ENCODE peak calls at places on chromosome 13, in nine cellular contexts. One of them, this sample, is unnamed.

GRCh38 chr13:89846890-89847585 is 1500.4 kb upstream of the MIR17HG start:
- DNase-seq in cardiac muscle cell: no peak
- DNase-seq in endothelial cell: no peak
- DNase-seq in ascending aorta: no peak
- DNase-seq in AG04450: no peak
- DNase-seq in breast epithelium: no peak
- DNase-seq in nephron progenitor cell: no peak
- DNase-seq in B cell: no peak
- DNase-seq in transverse colon: no peak
- DNase-seq in this sample: no peak

GRCh38 chr13:27446986-27447583 is 3.3 kb downstream of the MTIF3 start:
- DNase-seq in B cell: peak; percentile 80
- DNase-seq in transverse colon: peak; percentile 30
- DNase-seq in cardiac muscle cell: no peak
- DNase-seq in breast epithelium: no peak
- DNase-seq in AG04450: no peak
- DNase-seq in nephron progenitor cell: no peak
- DNase-seq in ascending aorta: no peak
- DNase-seq in endothelial cell: no peak
- DNase-seq in this sample: no peak

GRCh38 chr13:26468203-26468602 is 89.3 kb upstream of the WASF3 start:
- DNase-seq in B cell: no peak
- DNase-seq in ascending aorta: no peak
- DNase-seq in breast epithelium: no peak
- DNase-seq in transverse colon: no peak
- DNase-seq in nephron progenitor cell: no peak
- DNase-seq in cardiac muscle cell: no peak
- DNase-seq in AG04450: no peak
- DNase-seq in endothelial cell: no peak
- DNase-seq in this sample: peak; percentile 64

GRCh38 chr13:80131204-80131603 is 209.7 kb downstream of the SPRY2 start:
- DNase-seq in transverse colon: peak; percentile 81
- DNase-seq in AG04450: no peak
- DNase-seq in endothelial cell: peak; percentile 54
- DNase-seq in B cell: no peak
- DNase-seq in cardiac muscle cell: peak; percentile 86
- DNase-seq in breast epithelium: no peak
- DNase-seq in nephron progenitor cell: peak; percentile 77
- DNase-seq in ascending aorta: no peak
- DNase-seq in this sample: no peak

GRCh38 chr13:95099541-95099940 is 201.7 kb downstream of the ABCC4 start:
- DNase-seq in B cell: no peak
- DNase-seq in nephron progenitor cell: no peak
- DNase-seq in endothelial cell: no peak
- DNase-seq in transverse colon: no peak
- DNase-seq in cardiac muscle cell: no peak
- DNase-seq in AG04450: no peak
- DNase-seq in breast epithelium: no peak
- DNase-seq in ascending aorta: no peak
- DNase-seq in this sample: no peak

GRCh38 chr13:48818495-48818961 is 157.2 kb upstream of the FNDC3A start:
- DNase-seq in cardiac muscle cell: no peak
- DNase-seq in transverse colon: no peak
- DNase-seq in nephron progenitor cell: peak; percentile 9
- DNase-seq in endothelial cell: no peak
- DNase-seq in B cell: no peak
- DNase-seq in AG04450: peak; percentile 90
- DNase-seq in ascending aorta: no peak
- DNase-seq in breast epithelium: no peak
- DNase-seq in this sample: no peak

GRCh38 chr13:100848304-100848703 is 173.7 kb upstream of the TMTC4 start:
- DNase-seq in breast epithelium: no peak
- DNase-seq in cardiac muscle cell: no peak
- DNase-seq in AG04450: no peak
- DNase-seq in endothelial cell: no peak
- DNase-seq in transverse colon: no peak
- DNase-seq in ascending aorta: no peak
- DNase-seq in B cell: no peak
- DNase-seq in nephron progenitor cell: no peak
- DNase-seq in this sample: no peak

GRCh38 chr13:59490651-59491050 is 673.1 kb downstream of the DIAPH3 start:
- DNase-seq in endothelial cell: no peak
- DNase-seq in nephron progenitor cell: no peak
- DNase-seq in transverse colon: no peak
- DNase-seq in AG04450: no peak
- DNase-seq in B cell: no peak
- DNase-seq in breast epithelium: no peak
- DNase-seq in ascending aorta: no peak
- DNase-seq in cardiac muscle cell: no peak
- DNase-seq in this sample: no peak

GRCh38 chr13:44313674-44314073 is 60.0 kb upstream of the SERP2 start:
- DNase-seq in AG04450: no peak
- DNase-seq in nephron progenitor cell: no peak
- DNase-seq in B cell: no peak
- DNase-seq in transverse colon: no peak
- DNase-seq in breast epithelium: no peak
- DNase-seq in cardiac muscle cell: no peak
- DNase-seq in endothelial cell: no peak
- DNase-seq in ascending aorta: no peak
- DNase-seq in this sample: no peak

GRCh38 chr13:76955236-76955635 is 6.9 kb downstream of the ACOD1 start:
- DNase-seq in AG04450: no peak
- DNase-seq in cardiac muscle cell: no peak
- DNase-seq in endothelial cell: no peak
- DNase-seq in transverse colon: no peak
- DNase-seq in breast epithelium: no peak
- DNase-seq in nephron progenitor cell: no peak
- DNase-seq in B cell: no peak
- DNase-seq in ascending aorta: no peak
- DNase-seq in this sample: no peak

GRCh38 chr13:50845211-50845610 is 1.7 kb upstream of the DLEU7 start:
- DNase-seq in ascending aorta: no peak
- DNase-seq in B cell: no peak
- DNase-seq in cardiac muscle cell: no peak
- DNase-seq in endothelial cell: no peak
- DNase-seq in breast epithelium: no peak
- DNase-seq in nephron progenitor cell: no peak
- DNase-seq in AG04450: no peak
- DNase-seq in transverse colon: no peak
- DNase-seq in this sample: no peak

DNA sequence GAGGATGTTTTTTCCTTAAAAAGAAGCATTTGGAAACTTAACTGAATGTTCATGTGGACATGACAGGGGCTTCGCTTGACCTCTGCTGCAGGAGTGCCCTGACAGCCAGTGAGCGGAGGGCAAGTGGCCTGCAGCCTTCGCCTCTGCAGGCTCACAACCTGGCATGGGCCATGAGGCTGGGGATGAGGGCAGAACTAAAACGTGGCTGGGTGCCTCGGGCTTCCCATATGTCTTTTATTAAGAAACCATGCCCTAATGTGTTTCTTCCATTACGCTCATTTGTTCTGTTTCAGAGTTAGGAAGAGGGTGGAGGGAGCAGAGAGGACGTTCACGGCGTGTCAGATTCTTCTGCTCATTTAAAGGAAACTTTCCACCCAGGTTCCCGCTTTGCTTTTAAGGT is 2.9 kb downstream of the ARHGEF7 start:
- DNase-seq in nephron progenitor cell: no peak
- DNase-seq in transverse colon: no peak
- DNase-seq in B cell: no peak
- DNase-seq in endothelial cell: no peak
- DNase-seq in cardiac muscle cell: no peak
- DNase-seq in breast epithelium: no peak
- DNase-seq in AG04450: no peak
- DNase-seq in ascending aorta: no peak
- DNase-seq in this sample: no peak
- TF ChIP-seq CTCF in nephron progenitor cell: no peak
- TF ChIP-seq CTCF in transverse colon: no peak
- TF ChIP-seq CTCF in B cell: no peak
- TF ChIP-seq CTCF in endothelial cell: no peak
- TF ChIP-seq CTCF in cardiac muscle cell: no peak
- TF ChIP-seq CTCF in breast epithelium: no peak
- TF ChIP-seq CTCF in AG04450: no peak
- TF ChIP-seq CTCF in ascending aorta: no peak
- TF ChIP-seq CTCF in this sample: no peak

DNA sequence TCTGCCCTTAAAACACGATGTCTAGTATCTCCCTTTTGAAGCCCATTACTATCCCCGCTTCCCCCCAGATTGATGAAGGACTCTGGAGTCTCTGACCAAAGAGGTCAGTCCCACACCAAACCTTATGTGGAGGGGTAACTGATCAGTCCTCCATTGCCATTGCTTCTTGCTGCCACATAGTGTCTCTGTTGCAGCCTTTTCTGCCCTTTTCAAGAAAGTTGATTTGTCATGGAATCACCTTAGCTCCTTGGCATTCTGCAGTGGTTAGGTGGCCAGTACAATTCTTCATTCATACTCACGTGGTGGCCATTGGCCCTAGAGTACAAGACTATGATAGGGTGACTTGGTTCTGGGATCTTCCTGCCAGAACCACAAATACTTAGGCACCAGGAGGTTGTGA is 8.4 kb upstream of the HTR2A start:
- DNase-seq in ascending aorta: no peak
- DNase-seq in AG04450: no peak
- DNase-seq in transverse colon: no peak
- DNase-seq in breast epithelium: no peak
- DNase-seq in cardiac muscle cell: no peak
- DNase-seq in B cell: no peak
- DNase-seq in nephron progenitor cell: no peak
- DNase-seq in endothelial cell: no peak
- DNase-seq in this sample: no peak
- TF ChIP-seq CTCF in ascending aorta: no peak
- TF ChIP-seq CTCF in AG04450: peak; percentile 35
- TF ChIP-seq CTCF in transverse colon: no peak
- TF ChIP-seq CTCF in breast epithelium: no peak
- TF ChIP-seq CTCF in cardiac muscle cell: no peak
- TF ChIP-seq CTCF in B cell: no peak
- TF ChIP-seq CTCF in nephron progenitor cell: no peak
- TF ChIP-seq CTCF in endothelial cell: no peak
- TF ChIP-seq CTCF in this sample: no peak

GRCh38 chr13:63092461-63092860 is 1676.8 kb upstream of the PCDH20 start:
- DNase-seq in ascending aorta: no peak
- DNase-seq in cardiac muscle cell: no peak
- DNase-seq in nephron progenitor cell: no peak
- DNase-seq in endothelial cell: no peak
- DNase-seq in transverse colon: no peak
- DNase-seq in B cell: no peak
- DNase-seq in breast epithelium: no peak
- DNase-seq in AG04450: no peak
- DNase-seq in this sample: no peak

GRCh38 chr13:63088226-63088625 is 1672.6 kb upstream of the PCDH20 start:
- DNase-seq in AG04450: no peak
- DNase-seq in ascending aorta: no peak
- DNase-seq in cardiac muscle cell: no peak
- DNase-seq in transverse colon: no peak
- DNase-seq in breast epithelium: no peak
- DNase-seq in B cell: no peak
- DNase-seq in nephron progenitor cell: no peak
- DNase-seq in endothelial cell: no peak
- DNase-seq in this sample: no peak

GRCh38 chr13:63094717-63095116 is 1679.1 kb upstream of the PCDH20 start:
- DNase-seq in transverse colon: no peak
- DNase-seq in cardiac muscle cell: no peak
- DNase-seq in nephron progenitor cell: no peak
- DNase-seq in ascending aorta: no peak
- DNase-seq in breast epithelium: no peak
- DNase-seq in endothelial cell: no peak
- DNase-seq in AG04450: no peak
- DNase-seq in B cell: no peak
- DNase-seq in this sample: no peak

DNA sequence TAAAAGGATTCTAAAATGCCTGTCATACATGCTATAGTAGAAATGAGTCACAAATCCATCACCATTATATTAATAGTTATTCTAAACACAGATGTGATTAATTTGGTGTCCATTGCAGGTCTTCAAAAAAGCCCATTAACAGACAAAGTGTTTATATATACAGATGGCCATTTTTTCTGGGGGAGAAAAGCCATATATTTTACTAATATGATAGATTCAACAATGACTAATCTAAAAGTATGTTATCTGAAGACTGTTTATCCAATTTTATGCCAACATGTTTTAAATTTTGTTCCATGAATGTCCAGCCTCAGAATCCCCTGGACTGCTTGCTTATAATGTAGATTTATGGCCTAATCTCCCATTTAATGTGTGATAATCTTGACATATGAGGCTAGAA is 1678.4 kb upstream of the PCDH20 start:
- DNase-seq in endothelial cell: no peak
- DNase-seq in B cell: no peak
- DNase-seq in nephron progenitor cell: no peak
- DNase-seq in ascending aorta: no peak
- DNase-seq in breast epithelium: no peak
- DNase-seq in transverse colon: no peak
- DNase-seq in cardiac muscle cell: no peak
- DNase-seq in AG04450: no peak
- DNase-seq in this sample: no peak
- TF ChIP-seq CTCF in endothelial cell: no peak
- TF ChIP-seq CTCF in B cell: no peak
- TF ChIP-seq CTCF in nephron progenitor cell: no peak
- TF ChIP-seq CTCF in ascending aorta: no peak
- TF ChIP-seq CTCF in breast epithelium: no peak
- TF ChIP-seq CTCF in transverse colon: no peak
- TF ChIP-seq CTCF in cardiac muscle cell: no peak
- TF ChIP-seq CTCF in AG04450: no peak
- TF ChIP-seq CTCF in this sample: no peak

GRCh38 chr13:23695711-23696512 is 125.7 kb downstream of the TNFRSF19 start:
- DNase-seq in transverse colon: no peak
- DNase-seq in nephron progenitor cell: no peak
- DNase-seq in cardiac muscle cell: no peak
- DNase-seq in ascending aorta: no peak
- DNase-seq in endothelial cell: no peak
- DNase-seq in AG04450: no peak
- DNase-seq in B cell: peak; percentile 74
- DNase-seq in breast epithelium: no peak
- DNase-seq in this sample: no peak
- TF ChIP-seq CTCF in transverse colon: no peak
- TF ChIP-seq CTCF in nephron progenitor cell: no peak
- TF ChIP-seq CTCF in cardiac muscle cell: peak; percentile 14
- TF ChIP-seq CTCF in ascending aorta: no peak
- TF ChIP-seq CTCF in endothelial cell: no peak
- TF ChIP-seq CTCF in AG04450: no peak
- TF ChIP-seq CTCF in B cell: no peak
- TF ChIP-seq CTCF in breast epithelium: no peak
- TF ChIP-seq CTCF in this sample: no peak

DNA sequence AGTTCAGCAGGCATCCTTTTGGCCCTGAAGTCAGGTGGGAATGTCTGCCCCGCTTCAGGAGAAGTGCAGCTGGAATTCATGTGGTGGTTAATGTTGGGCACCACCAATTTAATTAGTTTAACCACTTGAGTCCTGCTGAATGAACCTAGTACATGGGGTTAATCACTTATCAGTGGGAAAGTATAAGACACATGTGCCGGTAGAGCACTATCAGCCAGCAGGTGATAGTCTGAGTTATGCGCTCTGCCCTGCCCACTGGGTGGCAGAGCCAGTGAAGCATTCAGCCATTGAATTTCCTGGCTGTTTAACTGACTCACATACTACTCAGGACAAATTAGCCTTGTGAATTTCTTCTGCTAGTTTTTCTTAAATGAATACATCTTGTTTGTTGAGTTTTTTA is 789.7 kb upstream of the PRR20A start:
- DNase-seq in ascending aorta: no peak
- DNase-seq in endothelial cell: no peak
- DNase-seq in cardiac muscle cell: peak; percentile 0
- DNase-seq in transverse colon: no peak
- DNase-seq in AG04450: no peak
- DNase-seq in nephron progenitor cell: no peak
- DNase-seq in breast epithelium: no peak
- DNase-seq in B cell: no peak
- DNase-seq in this sample: no peak
- TF ChIP-seq CTCF in ascending aorta: no peak
- TF ChIP-seq CTCF in endothelial cell: no peak
- TF ChIP-seq CTCF in cardiac muscle cell: no peak
- TF ChIP-seq CTCF in transverse colon: no peak
- TF ChIP-seq CTCF in AG04450: no peak
- TF ChIP-seq CTCF in nephron progenitor cell: no peak
- TF ChIP-seq CTCF in breast epithelium: no peak
- TF ChIP-seq CTCF in B cell: no peak
- TF ChIP-seq CTCF in this sample: no peak

This sample was measured in osteocyte.